ENCODE peak calls at places on chromosome 10, in nine cellular contexts. N is brain microvascular endothelial cell, Y is GDM1, P is pancreas, K is endothelial cell, S is D341Med, Q is non-pigmented ciliary epithelial cell, T is psoas muscle, C is amniotic stem cell. W is an unnamed sample.

GRCh38 chr10:74825371-74826141 is 844 bp upstream of the KAT6B start:
- DNase-seq in S (peak; percentile 74), T (no peak), Y (peak; percentile 73), Q (no peak), P (peak; percentile 91), K (peak; percentile 62), N (no peak), C (no peak), W (no peak)

GRCh38 chr10:79331226-79331625 is 16.0 kb upstream of the PPIF start:
- DNase-seq in Y (no peak), S (no peak), C (no peak), N (no peak), T (no peak), K (no peak), P (no peak), Q (no peak), W (no peak)

GRCh38 chr10:60490013-60490412 is 100.3 kb upstream of the ANK3 start:
- DNase-seq in N (peak; percentile 51), T (no peak), C (no peak), Q (no peak), S (no peak), P (no peak), Y (no peak), K (no peak), W (no peak)

GRCh38 chr10:126384269-126384873 is 3.9 kb downstream of the ADAM12 start:
- DNase-seq in Q (peak; percentile 88), P (no peak), C (no peak), Y (no peak), N (peak; percentile 82), S (no peak), K (no peak), T (no peak), W (no peak)

GRCh38 chr10:63466168-63466935 is 575 bp upstream of the JMJD1C start:
- DNase-seq in N (peak; percentile 53), Q (no peak), Y (peak; percentile 39), S (peak; percentile 51), P (no peak), C (no peak), K (peak; percentile 11), T (no peak), W (peak; percentile 68)

GRCh38 chr10:79137826-79138225 is 69.1 kb downstream of the ZMIZ1 start:
- DNase-seq in C (no peak), Y (peak; percentile 95), Q (no peak), P (no peak), K (no peak), S (no peak), T (peak; percentile 74), N (no peak), W (no peak)

GRCh38 chr10:76555271-76555670 is 1082.3 kb downstream of the KCNMA1 start:
- DNase-seq in T (no peak), C (no peak), N (no peak), P (no peak), Q (no peak), S (no peak), Y (no peak), K (no peak), W (no peak)

GRCh38 chr10:132065491-132066105 is at the start of gene JAKMIP3:
- DNase-seq in T (peak; percentile 65), P (peak; percentile 73), K (no peak), N (peak; percentile 93), Y (no peak), Q (peak; percentile 76), C (peak; percentile 92), S (no peak), W (peak; percentile 45)

GRCh38 chr10:14240253-14241189 is 90.2 kb downstream of the FRMD4A start:
- DNase-seq in C (no peak), N (peak; percentile 63), T (no peak), Q (no peak), K (peak; percentile 36), P (no peak), Y (no peak), S (no peak), W (no peak)

GRCh38 chr10:13792011-13792410 is 205.2 kb downstream of the PRPF18 start:
- DNase-seq in S (no peak), N (no peak), T (no peak), Y (no peak), Q (no peak), P (peak; percentile 60), C (no peak), K (no peak), W (peak; percentile 93)

GRCh38 chr10:137031-137430 is 1.8 kb downstream of the ZMYND11 start:
- DNase-seq in S (peak; percentile 51), Y (no peak), C (no peak), Q (no peak), K (peak; percentile 54), T (no peak), P (no peak), N (peak; percentile 7), W (no peak)

W was measured in heart left ventricle.